ENCODE peak calls at places on chromosomes 1 and 21, in four cellular contexts. A, W, T and N are unnamed samples.

GRCh38 chr1:12206792-12207424 is 22.9 kb upstream of the VPS13D start:
- DNase-seq in A (no peak), W (no peak), T (no peak), N (no peak)

GRCh38 chr21:41445465-41445862 is 19.4 kb downstream of the MX1 start:
- DNase-seq in A (no peak), W (no peak), T (no peak), N (no peak)

GRCh38 chr1:167500283-167500860 is 18.0 kb downstream of the CD247 start:
- DNase-seq in A (no peak), W (no peak), T (no peak), N (no peak)

GRCh38 chr1:174445817-174446216 is 1.9 kb upstream of the GPR52 start:
- DNase-seq in A (peak; percentile 48), W (no peak), T (no peak), N (no peak)

GRCh38 chr1:21065851-21066250 is 110.8 kb downstream of the EIF4G3 start:
- DNase-seq in A (no peak), W (no peak), T (no peak), N (no peak)

GRCh38 chr1:44670751-44671640 is 3.3 kb downstream of the TMEM53 start:
- DNase-seq in A (no peak), W (peak; percentile 10), T (peak; percentile 42), N (no peak)

GRCh38 chr21:35528109-35529042 is 479.3 kb upstream of the RUNX1 start:
- DNase-seq in A (no peak), W (peak; percentile 18), T (peak; percentile 62), N (no peak)

GRCh38 chr1:77175230-77175844 is 43.9 kb downstream of the PIGK start:
- DNase-seq in A (no peak), W (no peak), T (no peak), N (no peak)

GRCh38 chr1:174053826-174054225 is 31.7 kb upstream of the RC3H1 start:
- DNase-seq in A (no peak), W (no peak), T (no peak), N (no peak)

GRCh38 chr1:205259361-205259832 is 31.7 kb downstream of the TMCC2 start:
- DNase-seq in A (no peak), W (peak; percentile 61), T (no peak), N (no peak)

GRCh38 chr1:206005234-206005633 is 2.0 kb upstream of the RAB7B start:
- DNase-seq in A (no peak), W (no peak), T (no peak), N (no peak)

GRCh38 chr21:33966324-33966949 is 50.8 kb upstream of the ATP5PO start:
- DNase-seq in A (no peak), W (no peak), T (no peak), N (no peak)

GRCh38 chr1:43531453-43531905 is 796 bp downstream of the PTPRF start:
- DNase-seq in A (no peak), W (peak; percentile 34), T (peak; percentile 79), N (peak; percentile 52)

GRCh38 chr21:25456672-25457071 is 150.6 kb downstream of the MRPL39 start:
- DNase-seq in A (no peak), W (no peak), T (no peak), N (no peak)

GRCh38 chr1:23417570-23417969 is 7.0 kb downstream of the TCEA3 start:
- DNase-seq in A (no peak), W (peak; percentile 83), T (no peak), N (no peak)

GRCh38 chr21:15063081-15063820 is 1.5 kb downstream of the NRIP1 start:
- DNase-seq in A (no peak), W (peak; percentile 15), T (no peak), N (no peak)

GRCh38 chr1:72284398-72285073 is 2.2 kb upstream of the NEGR1 start:
- DNase-seq in A (peak; percentile 57), W (peak; percentile 40), T (peak; percentile 64), N (peak; percentile 57)

GRCh38 chr1:206551985-206552325 is 44.6 kb downstream of the RASSF5 start:
- DNase-seq in A (no peak), W (no peak), T (no peak), N (no peak)

GRCh38 chr1:214542275-214543199 is 8.9 kb downstream of the PTPN14 start:
- DNase-seq in A (no peak), W (no peak), T (no peak), N (no peak)

GRCh38 chr21:35643176-35643575 is 417.1 kb downstream of the SETD4 start:
- DNase-seq in A (no peak), W (no peak), T (no peak), N (peak; percentile 8)

GRCh38 chr1:121566346-121566745 is 381.6 kb downstream of the SRGAP2C start:
- DNase-seq in A (no peak), W (no peak), T (no peak), N (no peak)

GRCh38 chr1:54325705-54326461 is 80.3 kb downstream of the SSBP3 start:
- DNase-seq in A (no peak), W (no peak), T (no peak), N (no peak)

GRCh38 chr1:54324031-54324654 is 82.1 kb downstream of the SSBP3 start:
- DNase-seq in A (no peak), W (peak; percentile 49), T (no peak), N (no peak)

GRCh38 chr1:54324750-54325704 is 81.2 kb downstream of the SSBP3 start:
- DNase-seq in A (no peak), W (no peak), T (no peak), N (no peak)

GRCh38 chr1:54326577-54327385 is 79.4 kb downstream of the SSBP3 start:
- DNase-seq in A (no peak), W (no peak), T (no peak), N (no peak)

DNA sequence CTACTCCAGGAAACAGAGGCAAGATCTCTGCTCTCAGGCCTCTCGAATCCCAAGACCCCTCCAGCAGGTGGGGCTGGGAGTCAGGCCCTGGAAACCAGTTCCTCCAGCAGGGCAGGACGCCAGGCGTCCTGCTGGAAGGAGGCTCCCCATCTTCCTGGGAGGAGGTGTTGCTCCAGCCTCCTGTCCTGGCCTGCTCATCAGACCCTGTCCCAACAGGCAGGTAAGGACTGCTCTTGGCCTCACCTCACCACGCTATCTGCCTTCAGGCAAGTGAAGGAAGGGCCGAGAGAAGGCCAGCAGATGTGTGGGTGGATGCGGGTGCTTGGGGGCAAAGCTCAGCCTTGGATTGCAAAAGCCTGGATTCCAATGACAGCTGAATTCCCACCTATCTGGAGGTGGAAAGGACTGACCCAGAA is 82.9 kb downstream of the SSBP3 start:
- DNase-seq in A (no peak), W (no peak), T (no peak), N (peak; percentile 45)
- TF ChIP-seq CTCF in A (no peak), W (no peak), T (no peak), N (no peak)

DNA sequence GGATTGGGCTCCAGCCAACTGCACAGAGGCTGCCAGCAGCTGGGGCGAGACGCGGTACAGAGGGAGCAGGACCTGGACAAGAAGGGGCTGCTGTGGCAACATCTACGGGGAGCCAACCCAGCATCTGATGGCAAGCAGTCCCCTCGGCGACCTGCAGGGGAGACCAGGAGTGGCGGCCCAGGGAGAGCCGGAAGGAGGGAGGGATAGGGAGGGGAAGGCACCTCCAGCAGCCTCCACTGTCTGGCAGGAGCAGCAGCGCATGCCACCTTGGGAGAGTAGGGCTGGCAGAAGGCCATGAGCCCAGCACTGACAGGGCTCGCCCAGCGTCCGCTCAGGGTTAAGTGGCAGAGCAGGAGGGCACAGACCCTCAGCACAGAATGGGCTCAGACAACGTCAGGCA is 17.3 kb downstream of the CHD5 start:
- DNase-seq in A (no peak), W (no peak), T (no peak), N (no peak)
- TF ChIP-seq CTCF in A (no peak), W (peak; percentile 16), T (no peak), N (peak; percentile 14)

GRCh38 chr1:39090757-39091156 is 64.6 kb downstream of the NDUFS5 start:
- DNase-seq in A (no peak), W (no peak), T (no peak), N (no peak)

GRCh38 chr1:39088658-39089057 is 62.5 kb downstream of the NDUFS5 start:
- DNase-seq in A (no peak), W (no peak), T (no peak), N (no peak)

GRCh38 chr1:39086386-39087108 is 60.4 kb downstream of the NDUFS5 start:
- DNase-seq in A (no peak), W (no peak), T (no peak), N (no peak)

GRCh38 chr1:39087109-39087834 is 61.1 kb downstream of the NDUFS5 start:
- DNase-seq in A (peak; percentile 53), W (no peak), T (no peak), N (no peak)

DNA sequence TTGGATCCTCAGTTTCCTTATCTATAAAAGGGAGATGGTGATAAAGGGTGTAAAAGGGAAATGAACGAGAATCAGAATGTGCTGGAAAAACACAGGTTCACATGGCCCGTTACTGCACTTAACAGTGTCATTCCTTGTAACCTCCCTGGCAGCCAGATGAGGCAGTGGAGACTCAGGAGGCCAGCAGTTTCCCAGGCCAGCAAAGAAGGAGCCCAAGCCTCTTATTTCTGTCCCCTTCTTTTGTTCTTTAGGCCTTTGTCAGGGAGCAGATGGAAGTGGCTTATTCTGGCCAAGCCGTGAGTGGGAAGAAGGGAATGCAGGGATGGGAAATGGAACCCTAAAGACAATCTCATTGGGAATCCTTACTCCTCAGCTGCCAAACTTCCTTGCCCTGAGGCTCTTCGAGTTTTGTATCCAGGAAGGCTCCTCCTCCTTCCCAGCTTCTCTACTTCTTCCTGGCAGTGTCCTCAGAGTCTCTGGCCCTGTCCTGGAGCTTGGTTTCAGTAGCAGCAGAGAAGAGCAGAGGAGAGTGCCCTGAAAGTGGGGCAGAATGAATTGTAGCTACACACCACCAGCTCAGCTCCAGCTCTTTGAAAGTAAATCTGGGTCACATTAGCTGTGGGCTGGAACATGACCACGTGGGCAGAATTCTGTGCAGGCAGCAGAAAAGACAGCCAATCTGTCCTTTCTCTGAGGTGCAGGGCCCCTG is 63.8 kb downstream of the NDUFS5 start:
- DNase-seq in A (peak; percentile 64), W (peak; percentile 61), T (no peak), N (no peak)
- TF ChIP-seq CTCF in A (no peak), W (no peak), T (no peak), N (no peak)

GRCh38 chr21:43302356-43302700 is 124.6 kb downstream of the SIK1 start:
- DNase-seq in A (no peak), W (no peak), T (no peak), N (no peak)

GRCh38 chr21:43298546-43299440 is 128.1 kb downstream of the SIK1 start:
- DNase-seq in A (no peak), W (no peak), T (peak; percentile 31), N (no peak)

GRCh38 chr21:43299441-43300277 is 127.3 kb downstream of the SIK1 start:
- DNase-seq in A (no peak), W (no peak), T (peak; percentile 60), N (no peak)

GRCh38 chr21:43301424-43302355 is 125.2 kb downstream of the SIK1 start:
- DNase-seq in A (peak; percentile 32), W (no peak), T (peak; percentile 63), N (no peak)

DNA sequence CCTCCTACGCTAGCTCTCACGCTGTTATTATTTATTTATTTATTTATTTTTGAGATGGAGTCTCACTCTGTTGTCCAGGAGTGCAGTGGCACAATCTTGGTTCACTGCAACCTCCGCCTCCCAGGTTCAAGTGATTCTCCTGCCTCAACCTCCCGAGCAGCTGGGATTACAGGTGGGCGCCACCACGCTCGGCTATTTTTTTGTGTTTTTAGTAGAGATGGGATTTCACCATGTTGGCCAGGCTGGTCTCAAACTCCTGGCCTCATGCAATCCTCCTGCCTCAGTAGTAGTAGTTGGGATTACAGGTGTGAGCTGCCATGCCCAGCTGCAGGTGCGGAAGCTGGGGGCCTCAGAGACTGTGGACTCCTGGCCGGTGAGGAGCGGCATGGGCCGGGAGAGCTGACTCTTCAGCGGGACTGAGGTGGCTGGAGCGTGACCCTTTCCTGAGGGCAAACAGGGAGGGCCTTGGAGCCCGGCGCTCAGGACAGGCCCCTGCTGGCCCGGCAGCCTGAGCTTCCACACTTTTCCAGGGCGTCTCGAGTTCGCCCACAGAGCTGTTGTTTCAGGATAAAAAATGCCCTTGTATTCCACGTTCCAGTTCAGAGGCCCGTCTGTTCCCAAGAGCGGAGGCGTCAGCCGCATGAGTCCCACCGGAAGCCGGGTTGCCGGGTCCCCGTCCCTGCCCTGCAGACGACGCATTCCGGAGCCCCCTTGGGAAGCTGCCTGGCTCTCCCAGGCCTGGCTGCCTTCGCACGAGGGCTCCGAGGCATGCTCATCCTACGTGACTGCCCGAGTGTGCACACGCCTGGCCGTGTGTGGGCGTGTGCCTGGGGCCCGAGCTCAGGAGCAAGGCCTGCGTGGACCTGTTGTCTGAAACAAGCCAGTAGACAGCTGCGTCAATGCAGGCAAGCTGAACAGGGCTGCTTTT is 126.2 kb downstream of the SIK1 start:
- DNase-seq in A (peak; percentile 39), W (no peak), T (peak; percentile 52), N (no peak)
- TF ChIP-seq CTCF in A (no peak), W (no peak), T (no peak), N (no peak)